ENCODE peak calls at places on chromosomes 4 and X, in ten cellular contexts. N is SJSA1; L is heart right ventricle; A is CD8-positive, alpha-beta memory T cell; Z is upper lobe of right lung; K is mesenchymal stem cell; W is GM23248; V is IMR-90; O is sigmoid colon; J is aorta. M is an unnamed sample. For H3K27me3, the result is how much of the 10 kb centered on the place peaks cover.

GRCh38 chrX:327660-328126 is 9.1 kb upstream of the GTPBP6 start:
- DNase-seq in N (no peak), L (no peak), A (no peak), Z (peak), K (no peak), W (no peak), V (no peak), O (peak), J (peak), M (no peak)

GRCh38 chr4:143186202-143186601 is 1.5 kb downstream of the USP38 start:
- DNase-seq in N (peak), L (no peak), A (no peak), Z (no peak), K (peak), W (peak), V (peak), O (no peak), J (no peak), M (no peak)

GRCh38 chr4:138953962-138954371 is 61.6 kb upstream of the NOCT start:
- DNase-seq in N (peak), L (no peak), A (no peak), Z (no peak), K (peak), W (peak), V (peak), O (no peak), J (peak), M (peak)

GRCh38 chr4:168589154-168589553 is 92.3 kb downstream of the PALLD start:
- DNase-seq in N (peak), L (no peak), A (no peak), Z (no peak), K (peak), W (peak), V (peak), O (no peak), J (no peak), M (no peak)

GRCh38 chr4:105280338-105280809 is 133.7 kb downstream of the TET2 start:
- DNase-seq in N (peak), L (no peak), A (no peak), Z (no peak), K (peak), W (peak), V (peak), O (no peak), J (no peak), M (peak)

GRCh38 chr4:65670331-65671031 is at the start of gene EPHA5:
- DNase-seq in N (peak), L (peak), A (no peak), Z (peak), K (peak), W (peak), V (peak), O (peak), J (peak), M (peak)

GRCh38 chr4:85806346-85806745 is 331.4 kb downstream of the ARHGAP24 start:
- DNase-seq in N (no peak), L (no peak), A (no peak), Z (no peak), K (no peak), W (no peak), V (no peak), O (no peak), J (no peak), M (no peak)

GRCh38 chrX:10564484-10564883 is 55.9 kb downstream of the MID1 start:
- DNase-seq in N (no peak), L (no peak), A (no peak), Z (no peak), K (no peak), W (no peak), V (no peak), O (no peak), J (no peak), M (no peak)

GRCh38 chrX:106802388-106803275 is at the start of gene TBC1D8B:
- DNase-seq in N (peak), L (peak), A (peak), Z (peak), K (peak), W (peak), V (peak), O (peak), J (peak), M (peak)

GRCh38 chr4:3335385-3335784 is 42.6 kb downstream of the RGS12 start:
- DNase-seq in N (no peak), L (no peak), A (no peak), Z (no peak), K (no peak), W (no peak), V (no peak), O (no peak), J (no peak), M (no peak)

GRCh38 chr4:5708829-5709680 is 696 bp upstream of the EVC2 start:
- DNase-seq in N (no peak), L (no peak), A (no peak), Z (no peak), K (no peak), W (no peak), V (no peak), O (peak), J (no peak), M (no peak)
- H3K4me3 ChIP-seq in N (peak), L (peak), A (no peak), Z (peak), K (peak), W (peak), V (peak), O (peak), J (peak), M (peak)

GRCh38 chrX:21384178-21384577 is 10.0 kb downstream of the CNKSR2 start:
- DNase-seq in N (no peak), L (no peak), A (no peak), Z (no peak), K (no peak), W (no peak), V (no peak), O (no peak), J (no peak), M (no peak)
- H3K27me3 ChIP-seq in N (under half), L (under half), A (under half), Z (under half), K (under half), W (under half), V (under half), O (under half), J (under half), M (under half)

GRCh38 chrX:49184294-49185061 is 1.7 kb downstream of the PRICKLE3 start:
- DNase-seq in N (peak), L (peak), A (no peak), Z (peak), K (peak), W (peak), V (peak), O (peak), J (peak), M (peak)
- H3K4me3 ChIP-seq in N (peak), L (peak), A (peak), Z (peak), K (peak), W (peak), V (peak), O (peak), J (no peak), M (peak)

GRCh38 chr4:55312491-55313101 is 33.4 kb upstream of the SRD5A3 start:
- DNase-seq in N (peak), L (no peak), A (peak), Z (no peak), K (peak), W (peak), V (peak), O (peak), J (no peak), M (no peak)

GRCh38 chr4:55308071-55308470 is 38.0 kb upstream of the SRD5A3 start:
- DNase-seq in N (no peak), L (no peak), A (no peak), Z (no peak), K (no peak), W (no peak), V (no peak), O (no peak), J (no peak), M (no peak)

DNA sequence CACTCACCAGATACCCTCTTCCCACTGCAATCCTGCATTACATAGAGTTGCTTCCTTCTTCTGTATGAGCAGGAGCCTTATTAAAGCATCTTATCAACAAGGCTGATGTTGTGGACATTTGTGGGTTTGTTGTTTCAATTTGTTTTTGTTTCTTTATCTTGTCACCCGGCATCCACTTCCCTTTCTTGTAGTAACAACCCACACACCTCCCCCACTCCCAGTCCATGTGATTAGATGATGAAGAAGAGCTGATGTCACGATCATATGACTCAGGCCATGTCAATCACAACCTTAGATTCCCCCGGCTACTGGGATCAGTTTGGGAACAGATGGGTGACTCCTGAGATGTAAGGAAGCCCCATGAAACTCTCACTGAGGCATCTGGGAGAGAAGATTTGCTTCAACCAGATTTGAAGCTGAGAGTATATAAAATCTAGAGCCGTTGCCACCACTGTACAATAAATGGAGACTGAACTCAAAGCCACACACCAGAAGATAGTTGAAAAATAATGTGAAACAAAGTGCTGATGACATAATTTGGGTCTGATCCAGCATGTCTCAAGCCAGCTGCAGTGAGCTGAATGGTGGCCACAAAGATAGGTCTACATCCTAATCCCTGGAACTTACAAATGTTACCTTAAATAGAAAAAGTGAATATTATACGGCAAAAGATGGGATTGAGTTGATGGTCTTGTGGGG is 34.1 kb upstream of the SRD5A3 start:
- DNase-seq in N (no peak), L (no peak), A (no peak), Z (no peak), K (peak), W (no peak), V (no peak), O (no peak), J (no peak), M (no peak)
- H3K27me3 ChIP-seq in N (under half), L (under half), A (under half), Z (under half), K (under half), W (under half), V (under half), O (under half), J (under half), M (under half)

GRCh38 chrX:50779694-50780093 is 34.3 kb downstream of the SHROOM4 start:
- DNase-seq in N (no peak), L (no peak), A (no peak), Z (no peak), K (no peak), W (peak), V (no peak), O (no peak), J (no peak), M (no peak)
- H3K4me3 ChIP-seq in N (no peak), L (no peak), A (no peak), Z (no peak), K (no peak), W (no peak), V (no peak), O (no peak), J (no peak), M (no peak)

DNA sequence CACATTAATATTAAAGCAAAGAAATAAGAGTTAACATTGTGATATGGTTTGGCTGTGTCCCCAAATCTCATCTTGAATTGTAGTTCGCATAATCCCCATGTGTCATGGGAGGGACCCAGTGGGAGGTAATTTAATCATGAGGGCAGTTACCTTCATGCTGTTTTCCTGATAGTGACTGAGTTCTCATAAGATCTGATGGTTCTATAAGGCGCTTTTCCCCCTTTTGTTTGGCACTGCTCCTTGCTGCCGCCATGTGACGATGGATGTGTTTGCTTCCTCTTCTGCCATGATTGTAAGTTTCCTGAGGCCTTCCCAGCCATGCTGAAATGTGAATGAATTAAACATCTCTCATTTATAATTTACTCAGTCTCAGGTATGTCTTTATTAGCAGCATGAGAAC is 153.8 kb upstream of the GALNT7 start:
- DNase-seq in N (no peak), L (no peak), A (no peak), Z (no peak), K (no peak), W (no peak), V (no peak), O (no peak), J (no peak), M (no peak)
- H3K27me3 ChIP-seq in N (under half), L (under half), A (under half), Z (under half), K (under half), W (under half), V (under half), O (under half), J (under half), M (under half)

GRCh38 chr4:133711817-133712216 is 489.8 kb downstream of the PABPC4L start:
- DNase-seq in N (no peak), L (no peak), A (no peak), Z (no peak), K (peak), W (no peak), V (no peak), O (no peak), J (no peak), M (no peak)
- H3K4me3 ChIP-seq in N (no peak), L (no peak), A (no peak), Z (no peak), K (no peak), W (no peak), V (no peak), O (no peak), J (peak), M (no peak)

GRCh38 chr4:579543-580175 is 3.6 kb upstream of the TMEM271 start:
- DNase-seq in N (no peak), L (no peak), A (no peak), Z (no peak), K (no peak), W (no peak), V (no peak), O (no peak), J (no peak), M (peak)
- H3K27me3 ChIP-seq in N (under half), L (half or more), A (under half), Z (half or more), K (under half), W (under half), V (under half), O (under half), J (under half), M (under half)

GRCh38 chr4:16224669-16225068 is 1.6 kb downstream of the TAPT1 start:
- DNase-seq in N (no peak), L (no peak), A (peak), Z (no peak), K (no peak), W (no peak), V (no peak), O (no peak), J (no peak), M (no peak)
- H3K4me3 ChIP-seq in N (no peak), L (peak), A (peak), Z (peak), K (peak), W (peak), V (no peak), O (no peak), J (no peak), M (peak)

GRCh38 chrX:111470681-111471403 is 40.6 kb upstream of the SERTM2 start:
- DNase-seq in N (no peak), L (no peak), A (no peak), Z (no peak), K (no peak), W (no peak), V (no peak), O (no peak), J (no peak), M (peak)

GRCh38 chrX:111465664-111466063 is 45.8 kb upstream of the SERTM2 start:
- DNase-seq in N (no peak), L (no peak), A (no peak), Z (no peak), K (no peak), W (no peak), V (no peak), O (no peak), J (no peak), M (no peak)

DNA sequence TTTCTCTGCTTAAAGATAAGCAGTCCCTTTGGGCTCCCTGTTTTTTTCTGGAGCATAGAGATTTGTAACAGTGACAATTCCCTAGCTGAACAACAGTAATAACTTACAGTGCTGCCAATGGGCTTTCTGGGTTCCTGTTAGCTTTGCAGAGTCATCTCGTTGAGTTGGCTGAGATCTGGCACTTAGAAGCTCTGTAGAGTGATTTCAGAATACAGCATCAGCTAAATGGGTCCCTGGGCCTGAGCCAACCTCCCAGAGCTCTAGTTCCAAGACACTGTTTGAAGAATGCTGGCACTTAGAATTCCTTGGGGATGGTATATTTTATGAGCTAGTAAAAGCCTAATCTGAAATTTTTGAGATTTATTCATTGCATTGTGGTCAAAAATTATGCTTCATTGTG is 43.5 kb upstream of the SERTM2 start:
- DNase-seq in N (no peak), L (peak), A (no peak), Z (peak), K (no peak), W (no peak), V (no peak), O (peak), J (peak), M (no peak)
- H3K27me3 ChIP-seq in N (under half), L (under half), A (under half), Z (under half), K (under half), W (under half), V (under half), O (under half), J (under half), M (under half)

M was measured in osteoblast.